ENCODE peak calls at places on chromosomes 13 and 19, in four cellular contexts. I, K, S and W are unnamed samples.

GRCh38 chr19:8505680-8506401 is 3.4 kb upstream of the PRAM1 start:
- DNase-seq in S (peak), K (peak), I (peak), W (peak)

GRCh38 chr19:57075801-57076492 is 43.8 kb upstream of the USP29 start:
- DNase-seq in S (no peak), K (no peak), I (no peak), W (no peak)

GRCh38 chr13:25375727-25376358 is 4.1 kb downstream of the ATP8A2 start:
- DNase-seq in I (peak), S (peak), K (peak), W (peak)

GRCh38 chr19:10929402-10929794 is 787 bp downstream of the TIMM29 start:
- DNase-seq in I (no peak), S (no peak), K (no peak), W (no peak)

GRCh38 chr13:72186730-72187422 is 319.9 kb upstream of the DACH1 start:
- DNase-seq in I (no peak), K (no peak), S (no peak), W (peak)

GRCh38 chr13:57250472-57250871 is 83.5 kb downstream of the PRR20E start:
- DNase-seq in K (no peak), I (no peak), S (no peak), W (no peak)

GRCh38 chr13:80556291-80556690 is 215.4 kb upstream of the SPRY2 start:
- DNase-seq in S (no peak), I (no peak), K (no peak), W (no peak)

GRCh38 chr19:5289060-5289990 is 51.3 kb downstream of the PTPRS start:
- DNase-seq in K (no peak), S (no peak), I (no peak), W (no peak)

GRCh38 chr13:30790592-30790991 is 55.2 kb downstream of the ALOX5AP start:
- DNase-seq in I (no peak), S (no peak), K (no peak), W (no peak)

GRCh38 chr19:491146-491741 is 5.0 kb upstream of the MADCAM1 start:
- DNase-seq in I (no peak), K (no peak), S (peak), W (peak)

GRCh38 chr13:46761866-46762265 is 35.1 kb downstream of the ESD start:
- DNase-seq in S (no peak), I (no peak), K (no peak), W (no peak)

GRCh38 chr13:24165746-24166145 is 5.2 kb downstream of the SPATA13 start:
- DNase-seq in K (no peak), S (no peak), I (peak), W (no peak)

GRCh38 chr13:81393686-81394085 is 1052.8 kb upstream of the SPRY2 start:
- DNase-seq in K (no peak), I (no peak), S (no peak), W (no peak)

GRCh38 chr13:77136902-77137420 is 110.0 kb upstream of the FBXL3 start:
- DNase-seq in S (no peak), K (no peak), I (peak), W (no peak)

GRCh38 chr13:110722971-110723370 is 9.5 kb downstream of the ING1 start:
- DNase-seq in I (no peak), S (no peak), K (no peak), W (no peak)

GRCh38 chr13:78194904-78195639 is 276.4 kb upstream of the EDNRB start:
- DNase-seq in K (peak), S (no peak), I (peak), W (peak)

DNA sequence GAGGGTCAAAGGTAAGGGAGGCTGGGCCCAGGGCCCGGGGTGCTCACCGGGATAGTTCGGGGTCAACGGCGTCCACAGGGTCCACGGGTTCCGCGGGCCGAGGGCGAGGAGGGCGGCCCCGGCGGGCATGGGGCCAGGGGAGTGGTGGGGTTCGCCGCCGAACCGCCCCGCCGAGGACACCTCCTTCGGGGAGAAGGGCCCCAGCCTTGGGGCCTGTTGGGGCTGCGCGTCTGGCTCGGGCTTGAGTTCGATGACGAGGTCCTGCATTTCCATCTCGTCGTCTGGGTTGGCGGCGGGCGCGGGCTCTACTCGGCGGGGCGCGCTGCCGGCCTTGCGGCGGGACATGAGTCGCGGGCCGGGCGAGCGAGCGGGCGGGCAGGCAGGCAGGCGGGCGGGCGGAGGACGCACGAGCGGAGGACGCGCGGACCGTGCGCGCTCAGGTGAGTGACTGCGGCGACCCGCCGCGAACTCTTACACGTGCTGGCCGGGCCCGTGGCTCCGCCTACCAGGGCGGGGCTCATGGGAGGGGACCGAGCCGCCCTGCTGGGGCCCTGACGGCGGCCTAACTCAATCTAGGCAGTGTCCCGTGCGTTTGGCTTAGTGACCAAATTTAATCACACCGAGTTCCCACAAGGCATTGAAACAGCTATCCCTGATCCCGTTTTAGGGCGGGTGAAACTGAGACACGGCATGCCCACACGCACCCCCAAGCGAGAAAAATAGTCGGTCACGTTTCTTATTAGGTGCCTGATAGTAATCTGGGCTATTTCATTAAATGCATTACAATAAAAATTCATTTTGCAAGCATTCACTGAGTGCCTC is at the start of gene ZNF296:
- DNase-seq in K (peak), S (peak), I (no peak), W (peak)
- H2BK120ac ChIP-seq in K (no peak), S (no peak), I (no peak), W (no peak)

DNA sequence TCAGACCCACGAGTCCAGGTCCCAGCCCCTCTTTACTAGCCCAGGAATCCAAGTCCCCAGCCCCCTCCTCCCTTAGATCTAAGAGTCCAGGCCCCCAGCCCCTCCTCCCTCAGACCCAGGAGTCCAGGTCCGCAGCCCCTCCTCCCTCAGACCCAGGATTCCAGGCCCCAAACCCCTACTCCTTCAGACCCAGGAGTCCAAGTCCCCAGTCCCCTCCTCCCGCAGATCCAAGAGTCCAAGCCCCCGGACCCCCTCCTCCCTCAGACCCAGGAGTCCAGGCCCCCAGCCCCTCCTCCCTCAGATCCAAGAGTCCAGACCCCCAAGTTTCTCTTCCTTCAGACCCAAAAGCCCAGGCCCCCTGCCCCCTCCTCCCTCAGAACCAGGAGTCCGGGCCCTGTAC is 11.5 kb downstream of the SPACA6 start:
- DNase-seq in K (no peak), S (no peak), I (no peak), W (no peak)
- H2BK5ac ChIP-seq in K (peak), S (no peak), I (peak), W (no peak)

GRCh38 chr19:14090509-14091085 is at the start of gene SAMD1:
- DNase-seq in I (peak), K (peak), S (peak), W (no peak)
- H2BK120ac ChIP-seq in I (no peak), K (no peak), S (no peak), W (peak)

DNA sequence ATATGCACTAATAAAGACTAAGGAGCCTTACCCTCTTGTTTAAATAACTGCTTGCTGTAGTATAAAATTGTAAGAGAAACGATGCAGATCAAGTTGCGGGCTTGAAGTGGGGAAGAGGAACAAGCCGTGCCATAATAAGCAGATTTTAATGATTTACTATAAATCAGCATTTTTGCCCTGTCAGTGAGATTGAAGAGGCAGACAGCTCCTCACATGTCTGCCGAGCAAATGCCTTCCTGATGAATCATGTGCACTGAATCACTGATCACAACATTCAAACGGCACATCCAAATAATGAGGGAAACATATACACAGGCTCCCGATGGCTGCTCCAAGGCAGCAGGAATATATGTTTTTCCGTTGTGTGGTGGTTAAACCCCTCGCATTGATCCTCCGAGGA is 282.9 kb downstream of the TSHZ3 start:
- DNase-seq in K (no peak), S (no peak), I (peak), W (peak)
- H2BK5ac ChIP-seq in K (no peak), S (no peak), I (no peak), W (no peak)

DNA sequence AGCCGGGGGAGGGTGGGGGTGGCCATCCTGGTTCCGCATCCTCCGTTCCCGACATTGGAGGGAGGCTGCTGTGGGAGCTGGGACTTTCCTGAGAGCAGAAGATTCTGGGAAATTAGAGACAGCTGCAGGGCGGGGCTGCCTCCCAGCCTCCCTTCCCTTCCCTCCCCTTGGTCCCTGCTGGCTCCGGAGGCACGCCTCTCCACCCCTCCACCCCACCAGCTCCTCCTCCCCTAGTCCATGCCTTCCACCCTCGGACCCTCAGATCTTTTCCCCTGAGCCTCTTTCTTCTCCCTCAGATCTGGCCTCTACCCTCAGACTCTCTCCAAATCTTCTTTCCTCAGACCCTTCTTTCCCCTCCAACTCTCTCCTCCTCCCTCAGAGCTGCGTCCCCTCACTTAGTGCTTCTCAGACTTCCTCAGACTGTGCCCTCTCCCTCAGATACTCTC is 3.1 kb upstream of the BCL3 start:
- DNase-seq in K (no peak), S (peak), I (peak), W (peak)
- H2BK120ac ChIP-seq in K (no peak), S (no peak), I (peak), W (no peak)

DNA sequence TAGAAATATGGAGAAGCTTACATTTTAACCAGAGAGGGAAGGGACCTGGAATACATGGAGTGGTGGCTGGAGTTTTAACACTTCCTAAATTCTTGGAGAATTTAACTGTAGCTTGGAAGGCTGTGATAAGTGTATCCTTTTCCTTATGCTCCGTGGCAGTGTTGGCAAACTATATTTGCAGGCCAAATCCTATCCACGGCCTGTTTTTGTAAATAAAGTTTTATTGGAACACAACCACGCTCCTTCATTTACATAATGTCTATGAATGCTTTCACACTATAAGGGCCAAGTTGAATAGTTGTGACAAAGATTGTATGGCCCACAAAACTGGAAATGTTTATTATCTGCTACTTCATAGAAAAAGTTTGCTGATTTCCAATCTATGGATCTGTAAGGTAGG is 110.5 kb upstream of the MIR17HG start:
- DNase-seq in K (no peak), I (no peak), S (no peak), W (no peak)
- H2BK5ac ChIP-seq in K (no peak), I (no peak), S (no peak), W (no peak)

GRCh38 chr13:40777957-40778235 is 6.9 kb upstream of the MRPS31 start:
- DNase-seq in K (no peak), S (no peak), I (no peak), W (peak)
- H2BK120ac ChIP-seq in K (no peak), S (no peak), I (peak), W (no peak)

GRCh38 chr19:2014731-2015610 is 543 bp downstream of the BTBD2 start:
- DNase-seq in S (no peak), I (no peak), K (peak), W (no peak)
- H2BK5ac ChIP-seq in S (no peak), I (peak), K (peak), W (no peak)

GRCh38 chr19:48631254-48631653 is 5.9 kb downstream of the DBP start:
- DNase-seq in I (no peak), S (no peak), K (no peak), W (no peak)

GRCh38 chr19:48628486-48629296 is 8.5 kb downstream of the DBP start:
- DNase-seq in S (peak), I (no peak), K (no peak), W (no peak)

GRCh38 chr19:48629599-48630288 is 7.4 kb downstream of the DBP start:
- DNase-seq in K (peak), S (peak), I (no peak), W (peak)

GRCh38 chr19:48629297-48629598 is 7.9 kb downstream of the DBP start:
- DNase-seq in K (no peak), I (no peak), S (no peak), W (no peak)

GRCh38 chr19:48630289-48631036 is 6.7 kb downstream of the DBP start:
- DNase-seq in S (peak), I (no peak), K (no peak), W (peak)
- H2BK120ac ChIP-seq in S (no peak), I (no peak), K (no peak), W (no peak)

GRCh38 chr19:45862271-45862563 is 730 bp downstream of the SYMPK start:
- DNase-seq in S (no peak), I (no peak), K (no peak), W (no peak)
- H2BK5ac ChIP-seq in S (no peak), I (peak), K (no peak), W (no peak)